ENCODE peak calls at places on chromosomes 13 and 19, in seven cellular contexts. One of them, this sample, is unnamed.
A peak's percentile ranks its signal among the peaks of the same experiment; 100 is the strongest.

GRCh38 chr19:2666344-2666994 is 36.0 kb downstream of the GNG7 start:
- DNase-seq in stimulated activated CD8-positive, alpha-beta memory T cell treated with anti-CD3 and anti-CD28 coated beads, Interleukin-4, amount 100 ng/mL, for 24 hours: no peak
- DNase-seq in activated naive CD4-positive, alpha-beta T cell: no peak
- DNase-seq in colonic mucosa: no peak
- DNase-seq in HuH-7.5: no peak
- DNase-seq in neuronal stem cell: no peak
- DNase-seq in NAMALWA: no peak
- DNase-seq in this sample: no peak

GRCh38 chr13:98054301-98054700 is 88.6 kb upstream of the FARP1 start:
- DNase-seq in NAMALWA: no peak
- DNase-seq in HuH-7.5: no peak
- DNase-seq in stimulated activated CD8-positive, alpha-beta memory T cell treated with anti-CD3 and anti-CD28 coated beads, Interleukin-4, amount 100 ng/mL, for 24 hours: no peak
- DNase-seq in activated naive CD4-positive, alpha-beta T cell: no peak
- DNase-seq in colonic mucosa: no peak
- DNase-seq in neuronal stem cell: no peak
- DNase-seq in this sample: no peak

GRCh38 chr19:40603071-40603718 is 2.0 kb downstream of the LTBP4 start:
- DNase-seq in HuH-7.5: no peak
- DNase-seq in colonic mucosa: peak; percentile 54
- DNase-seq in activated naive CD4-positive, alpha-beta T cell: no peak
- DNase-seq in NAMALWA: no peak
- DNase-seq in stimulated activated CD8-positive, alpha-beta memory T cell treated with anti-CD3 and anti-CD28 coated beads, Interleukin-4, amount 100 ng/mL, for 24 hours: no peak
- DNase-seq in neuronal stem cell: no peak
- DNase-seq in this sample: peak; percentile 40

GRCh38 chr19:35116085-35116801 is 620 bp downstream of the FXYD3 start:
- DNase-seq in stimulated activated CD8-positive, alpha-beta memory T cell treated with anti-CD3 and anti-CD28 coated beads, Interleukin-4, amount 100 ng/mL, for 24 hours: no peak
- DNase-seq in HuH-7.5: no peak
- DNase-seq in colonic mucosa: peak; percentile 86
- DNase-seq in activated naive CD4-positive, alpha-beta T cell: no peak
- DNase-seq in NAMALWA: no peak
- DNase-seq in neuronal stem cell: no peak
- DNase-seq in this sample: no peak

GRCh38 chr19:56566904-56567273 is 379 bp upstream of the ZNF470 start:
- DNase-seq in activated naive CD4-positive, alpha-beta T cell: no peak
- DNase-seq in HuH-7.5: peak; percentile 33
- DNase-seq in neuronal stem cell: no peak
- DNase-seq in stimulated activated CD8-positive, alpha-beta memory T cell treated with anti-CD3 and anti-CD28 coated beads, Interleukin-4, amount 100 ng/mL, for 24 hours: peak; percentile 15
- DNase-seq in NAMALWA: no peak
- DNase-seq in colonic mucosa: peak; percentile 67
- DNase-seq in this sample: peak; percentile 28

GRCh38 chr19:35090795-35091214 is 24.8 kb upstream of the FXYD3 start:
- DNase-seq in stimulated activated CD8-positive, alpha-beta memory T cell treated with anti-CD3 and anti-CD28 coated beads, Interleukin-4, amount 100 ng/mL, for 24 hours: no peak
- DNase-seq in HuH-7.5: no peak
- DNase-seq in NAMALWA: no peak
- DNase-seq in neuronal stem cell: no peak
- DNase-seq in colonic mucosa: no peak
- DNase-seq in activated naive CD4-positive, alpha-beta T cell: no peak
- DNase-seq in this sample: no peak

GRCh38 chr19:39110263-39110967 is 15.2 kb upstream of the PAK4 start:
- DNase-seq in neuronal stem cell: peak; percentile 48
- DNase-seq in colonic mucosa: peak; percentile 70
- DNase-seq in stimulated activated CD8-positive, alpha-beta memory T cell treated with anti-CD3 and anti-CD28 coated beads, Interleukin-4, amount 100 ng/mL, for 24 hours: peak; percentile 45
- DNase-seq in NAMALWA: peak; percentile 71
- DNase-seq in HuH-7.5: peak; percentile 78
- DNase-seq in activated naive CD4-positive, alpha-beta T cell: peak; percentile 53
- DNase-seq in this sample: no peak

GRCh38 chr19:35357867-35358573 is at the start of gene FFAR3:
- DNase-seq in stimulated activated CD8-positive, alpha-beta memory T cell treated with anti-CD3 and anti-CD28 coated beads, Interleukin-4, amount 100 ng/mL, for 24 hours: no peak
- DNase-seq in neuronal stem cell: no peak
- DNase-seq in HuH-7.5: no peak
- DNase-seq in activated naive CD4-positive, alpha-beta T cell: no peak
- DNase-seq in colonic mucosa: no peak
- DNase-seq in NAMALWA: no peak
- DNase-seq in this sample: peak; percentile 15

GRCh38 chr19:661427-662196 is 1.4 kb downstream of the RNF126 start:
- DNase-seq in neuronal stem cell: no peak
- DNase-seq in HuH-7.5: peak; percentile 71
- DNase-seq in activated naive CD4-positive, alpha-beta T cell: peak; percentile 19
- DNase-seq in colonic mucosa: peak; percentile 72
- DNase-seq in NAMALWA: peak; percentile 48
- DNase-seq in stimulated activated CD8-positive, alpha-beta memory T cell treated with anti-CD3 and anti-CD28 coated beads, Interleukin-4, amount 100 ng/mL, for 24 hours: peak; percentile 40
- DNase-seq in this sample: no peak

GRCh38 chr19:13092608-13093260 is 9.9 kb downstream of the LYL1 start:
- DNase-seq in colonic mucosa: no peak
- DNase-seq in activated naive CD4-positive, alpha-beta T cell: no peak
- DNase-seq in neuronal stem cell: no peak
- DNase-seq in HuH-7.5: no peak
- DNase-seq in NAMALWA: no peak
- DNase-seq in stimulated activated CD8-positive, alpha-beta memory T cell treated with anti-CD3 and anti-CD28 coated beads, Interleukin-4, amount 100 ng/mL, for 24 hours: no peak
- DNase-seq in this sample: peak; percentile 55

GRCh38 chr19:16016226-16017137 is 59.8 kb upstream of the TPM4 start:
- DNase-seq in colonic mucosa: no peak
- DNase-seq in activated naive CD4-positive, alpha-beta T cell: no peak
- DNase-seq in NAMALWA: no peak
- DNase-seq in HuH-7.5: no peak
- DNase-seq in stimulated activated CD8-positive, alpha-beta memory T cell treated with anti-CD3 and anti-CD28 coated beads, Interleukin-4, amount 100 ng/mL, for 24 hours: no peak
- DNase-seq in neuronal stem cell: no peak
- DNase-seq in this sample: no peak

GRCh38 chr13:78786399-78786879 is 127.5 kb upstream of the OBI1 start:
- DNase-seq in neuronal stem cell: no peak
- DNase-seq in stimulated activated CD8-positive, alpha-beta memory T cell treated with anti-CD3 and anti-CD28 coated beads, Interleukin-4, amount 100 ng/mL, for 24 hours: no peak
- DNase-seq in colonic mucosa: no peak
- DNase-seq in NAMALWA: no peak
- DNase-seq in activated naive CD4-positive, alpha-beta T cell: no peak
- DNase-seq in HuH-7.5: no peak
- DNase-seq in this sample: no peak